ENCODE peak calls at places on chromosomes 2 and 18, in four cellular contexts. One of them, this sample, is unnamed.

GRCh38 chr2:26989156-26989555 is 18.7 kb downstream of the MAPRE3 start:
- DNase-seq in H1: no peak
- DNase-seq in A673: no peak
- DNase-seq in left lung: no peak
- DNase-seq in this sample: no peak

GRCh38 chr2:216618785-216619184 is 14.4 kb upstream of the IGFBP2 start:
- DNase-seq in H1: no peak
- DNase-seq in left lung: no peak
- DNase-seq in A673: no peak
- DNase-seq in this sample: no peak

GRCh38 chr2:37224063-37224462 is 7.3 kb downstream of the CEBPZ start:
- DNase-seq in left lung: no peak
- DNase-seq in H1: no peak
- DNase-seq in A673: no peak
- DNase-seq in this sample: no peak

GRCh38 chr2:175030380-175031271 is 25.4 kb upstream of the CHN1 start:
- DNase-seq in H1: peak; percentile 63
- DNase-seq in left lung: no peak
- DNase-seq in A673: peak; percentile 57
- DNase-seq in this sample: peak; percentile 5

GRCh38 chr2:88159955-88160415 is 10.2 kb upstream of the THNSL2 start:
- DNase-seq in H1: no peak
- DNase-seq in A673: peak; percentile 77
- DNase-seq in left lung: no peak
- DNase-seq in this sample: peak; percentile 44

GRCh38 chr2:201344663-201345366 is 12.3 kb downstream of the FLACC1 start:
- DNase-seq in H1: no peak
- DNase-seq in left lung: no peak
- DNase-seq in A673: peak; percentile 15
- DNase-seq in this sample: no peak

GRCh38 chr2:62741954-62742722 is 36.6 kb downstream of the EHBP1 start:
- DNase-seq in left lung: no peak
- DNase-seq in H1: no peak
- DNase-seq in A673: no peak
- DNase-seq in this sample: no peak

GRCh38 chr2:127153691-127154158 is 46.8 kb upstream of the BIN1 start:
- DNase-seq in left lung: no peak
- DNase-seq in H1: no peak
- DNase-seq in A673: no peak
- DNase-seq in this sample: no peak

GRCh38 chr2:196514641-196515040 is 124.9 kb upstream of the CCDC150 start:
- DNase-seq in A673: no peak
- DNase-seq in left lung: no peak
- DNase-seq in H1: no peak
- DNase-seq in this sample: no peak

GRCh38 chr2:99420751-99421299 is 69.0 kb downstream of the REV1 start:
- DNase-seq in A673: no peak
- DNase-seq in H1: no peak
- DNase-seq in left lung: no peak
- DNase-seq in this sample: no peak

GRCh38 chr2:159497256-159497655 is 119.1 kb downstream of the BAZ2B start:
- DNase-seq in A673: peak; percentile 80
- DNase-seq in left lung: no peak
- DNase-seq in H1: no peak
- DNase-seq in this sample: peak; percentile 76

GRCh38 chr2:64982932-64983331 is 6.3 kb upstream of the SLC1A4 start:
- DNase-seq in A673: no peak
- DNase-seq in H1: no peak
- DNase-seq in left lung: no peak
- DNase-seq in this sample: no peak

GRCh38 chr2:1731512-1731962 is 12.8 kb downstream of the PXDN start:
- DNase-seq in H1: no peak
- DNase-seq in A673: no peak
- DNase-seq in left lung: no peak
- DNase-seq in this sample: no peak

GRCh38 chr18:44051088-44051487 is 629.6 kb upstream of the SETBP1 start:
- DNase-seq in left lung: no peak
- DNase-seq in A673: no peak
- DNase-seq in H1: no peak
- DNase-seq in this sample: no peak

GRCh38 chr2:122635649-122636496 is 880.4 kb downstream of the TSN start:
- DNase-seq in left lung: no peak
- DNase-seq in H1: no peak
- DNase-seq in A673: peak; percentile 15
- DNase-seq in this sample: peak; percentile 77

GRCh38 chr2:75522543-75523312 is 38.0 kb downstream of the EVA1A start:
- DNase-seq in left lung: no peak
- DNase-seq in A673: no peak
- DNase-seq in H1: no peak
- DNase-seq in this sample: no peak

GRCh38 chr18:23803755-23804154 is 114.5 kb downstream of the LAMA3 start:
- DNase-seq in left lung: no peak
- DNase-seq in H1: no peak
- DNase-seq in A673: no peak
- DNase-seq in this sample: no peak

GRCh38 chr2:8162602-8163001 is 519.3 kb upstream of the ID2 start:
- DNase-seq in H1: no peak
- DNase-seq in left lung: no peak
- DNase-seq in A673: no peak
- DNase-seq in this sample: no peak

GRCh38 chr18:55764382-55764781 is 176.4 kb upstream of the TCF4 start:
- DNase-seq in A673: no peak
- DNase-seq in left lung: no peak
- DNase-seq in H1: no peak
- DNase-seq in this sample: no peak

GRCh38 chr2:49917654-49918053 is 763.3 kb upstream of the FSHR start:
- DNase-seq in H1: no peak
- DNase-seq in left lung: no peak
- DNase-seq in A673: no peak
- DNase-seq in this sample: no peak

GRCh38 chr2:150586858-150587257 is 99.4 kb upstream of the RND3 start:
- DNase-seq in left lung: no peak
- DNase-seq in H1: no peak
- DNase-seq in A673: no peak
- DNase-seq in this sample: peak; percentile 77

GRCh38 chr2:188629890-188630483 is 338.3 kb downstream of the GULP1 start:
- DNase-seq in left lung: no peak
- DNase-seq in H1: no peak
- DNase-seq in A673: peak; percentile 24
- DNase-seq in this sample: no peak

GRCh38 chr18:2981212-2981728 is 31.7 kb downstream of the LPIN2 start:
- DNase-seq in A673: peak; percentile 52
- DNase-seq in left lung: no peak
- DNase-seq in H1: no peak
- DNase-seq in this sample: peak; percentile 27

GRCh38 chr18:5969355-5970003 is 74.2 kb upstream of the TMEM200C start:
- DNase-seq in left lung: no peak
- DNase-seq in H1: peak; percentile 41
- DNase-seq in A673: no peak
- DNase-seq in this sample: no peak

GRCh38 chr2:100817388-100817985 is 2.5 kb upstream of the NPAS2 start:
- DNase-seq in H1: no peak
- DNase-seq in A673: no peak
- DNase-seq in left lung: no peak
- DNase-seq in this sample: peak; percentile 37

GRCh38 chr2:100819365-100820345 is at the start of gene NPAS2:
- DNase-seq in H1: peak; percentile 60
- DNase-seq in A673: peak; percentile 69
- DNase-seq in left lung: peak; percentile 53
- DNase-seq in this sample: no peak

GRCh38 chr2:100818606-100819364 is 1.2 kb upstream of the NPAS2 start:
- DNase-seq in H1: peak; percentile 76
- DNase-seq in left lung: peak; percentile 73
- DNase-seq in A673: peak; percentile 39
- DNase-seq in this sample: peak; percentile 55

GRCh38 chr2:100820346-100821254 is 661 bp downstream of the NPAS2 start:
- DNase-seq in A673: no peak
- DNase-seq in H1: peak; percentile 59
- DNase-seq in left lung: no peak
- DNase-seq in this sample: no peak

GRCh38 chr2:100818003-100818605 is 1.8 kb upstream of the NPAS2 start:
- DNase-seq in A673: no peak
- DNase-seq in left lung: no peak
- DNase-seq in H1: no peak
- DNase-seq in this sample: no peak
- H3K27me3 ChIP-seq in A673: peaks cover 48% of the 10 kb centered on the region
- H3K27me3 ChIP-seq in left lung: peaks cover 61% of the 10 kb centered on the region
- H3K27me3 ChIP-seq in H1: peaks cover 52% of the 10 kb centered on the region
- H3K27me3 ChIP-seq in this sample: no peaks in the 10 kb centered on the region

GRCh38 chr2:218975060-218975777 is 9.8 kb downstream of the FEV start:
- DNase-seq in A673: no peak
- DNase-seq in left lung: no peak
- DNase-seq in H1: no peak
- DNase-seq in this sample: no peak
- TF ChIP-seq CTCF in A673: no peak
- TF ChIP-seq CTCF in left lung: no peak
- TF ChIP-seq CTCF in H1: no peak
- TF ChIP-seq CTCF in this sample: no peak

DNA sequence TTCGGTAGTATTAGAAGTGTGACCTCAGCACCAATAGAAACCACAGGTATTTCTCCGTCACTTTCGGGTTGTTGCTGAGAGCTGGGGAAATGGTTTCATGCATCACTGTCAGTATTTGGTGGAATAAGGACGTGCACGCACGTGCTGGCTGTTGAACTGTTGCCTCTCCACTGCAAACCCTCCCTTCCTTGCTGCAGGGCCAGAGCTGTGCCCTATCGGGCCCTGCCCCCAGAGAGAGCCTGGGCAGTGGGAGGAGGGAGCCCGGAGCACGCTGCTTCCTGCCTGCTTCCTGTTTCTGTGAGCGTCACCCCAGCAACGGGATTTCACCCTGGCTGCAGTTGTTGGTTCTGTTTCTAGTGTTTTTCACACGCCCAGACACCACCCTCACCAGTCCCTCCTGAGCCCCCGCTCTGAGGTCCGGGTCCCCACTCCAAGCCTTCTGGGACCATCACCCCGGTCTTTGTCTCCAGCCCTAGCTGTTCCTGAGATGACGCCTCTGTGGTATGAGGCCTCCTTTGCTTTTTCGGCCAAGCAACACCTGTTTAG is 47.4 kb downstream of the LRRFIP1 start:
- DNase-seq in left lung: peak; percentile 95
- DNase-seq in H1: peak; percentile 76
- DNase-seq in A673: peak; percentile 80
- DNase-seq in this sample: peak; percentile 78
- H3K4me1 ChIP-seq in left lung: peaks cover 52% of the 10 kb centered on the region
- H3K4me1 ChIP-seq in H1: peaks cover 19% of the 10 kb centered on the region
- H3K4me1 ChIP-seq in A673: peaks cover 39% of the 10 kb centered on the region
- H3K4me1 ChIP-seq in this sample: peaks cover 16% of the 10 kb centered on the region

GRCh38 chr18:13612111-13612997 is 114.0 kb downstream of the FAM210A start:
- DNase-seq in left lung: no peak
- DNase-seq in H1: no peak
- DNase-seq in A673: no peak
- DNase-seq in this sample: no peak
- H3K27me3 ChIP-seq in left lung: peaks cover 27% of the 10 kb centered on the region
- H3K27me3 ChIP-seq in H1: peaks cover 30% of the 10 kb centered on the region
- H3K27me3 ChIP-seq in A673: peaks cover 24% of the 10 kb centered on the region
- H3K27me3 ChIP-seq in this sample: peaks cover 44% of the 10 kb centered on the region

GRCh38 chr2:44286884-44287638 is 11.8 kb downstream of the SLC3A1 start:
- DNase-seq in A673: no peak
- DNase-seq in left lung: no peak
- DNase-seq in H1: no peak
- DNase-seq in this sample: no peak

GRCh38 chr2:44290271-44290670 is 15.0 kb downstream of the SLC3A1 start:
- DNase-seq in H1: no peak
- DNase-seq in A673: no peak
- DNase-seq in left lung: no peak
- DNase-seq in this sample: no peak

GRCh38 chr2:44295636-44296359 is 20.5 kb downstream of the SLC3A1 start:
- DNase-seq in H1: no peak
- DNase-seq in A673: peak; percentile 12
- DNase-seq in left lung: no peak
- DNase-seq in this sample: no peak

GRCh38 chr2:44295113-44295512 is 19.8 kb downstream of the SLC3A1 start:
- DNase-seq in H1: no peak
- DNase-seq in A673: no peak
- DNase-seq in left lung: no peak
- DNase-seq in this sample: no peak

GRCh38 chr2:44291281-44292248 is 16.3 kb downstream of the SLC3A1 start:
- DNase-seq in A673: peak; percentile 77
- DNase-seq in left lung: peak; percentile 55
- DNase-seq in H1: no peak
- DNase-seq in this sample: peak; percentile 91
- TF ChIP-seq CTCF in A673: peak; percentile 64
- TF ChIP-seq CTCF in left lung: peak; percentile 31
- TF ChIP-seq CTCF in H1: no peak
- TF ChIP-seq CTCF in this sample: peak; percentile 70

This sample was measured in foreskin keratinocyte.